ENCODE peak calls at places on chromosomes 7 and 10, in five cellular contexts. B is adrenal gland, P is gastrocnemius medialis, M is vagina, H is IMR-90. F is an unnamed sample. For H3K27me3, the result is how much of the 10 kb centered on the place peaks cover.

GRCh38 chr7:22364023-22364422 is 7.1 kb upstream of the RAPGEF5 start:
- DNase-seq in P (no peak), B (no peak), M (no peak), H (no peak), F (no peak)

GRCh38 chr10:18859659-18860058 is 188.9 kb upstream of the MALRD1 start:
- DNase-seq in M (no peak), P (no peak), H (no peak), B (no peak), F (no peak)

GRCh38 chr7:13016633-13017324 is 329.3 kb downstream of the ARL4A start:
- DNase-seq in P (no peak), H (peak), B (no peak), M (no peak), F (no peak)

GRCh38 chr10:101686133-101686925 is 8.6 kb downstream of the FBXW4 start:
- DNase-seq in B (no peak), M (no peak), P (no peak), H (peak), F (no peak)

GRCh38 chr10:17984056-17984455 is 32.3 kb downstream of the SLC39A12 start:
- DNase-seq in H (peak), B (no peak), M (no peak), P (no peak), F (no peak)

GRCh38 chr7:55245271-55245723 is 119.8 kb upstream of the LANCL2 start:
- DNase-seq in M (no peak), P (peak), B (no peak), H (peak), F (no peak)

GRCh38 chr7:111083423-111083822 is 7.5 kb upstream of the LRRN3 start:
- DNase-seq in B (no peak), H (peak), M (no peak), P (no peak), F (no peak)

GRCh38 chr10:16570731-16571130 is 49.1 kb upstream of the C1QL3 start:
- DNase-seq in P (no peak), H (no peak), B (no peak), M (no peak), F (no peak)

GRCh38 chr7:1918063-1918645 is 248.1 kb downstream of the ELFN1 start:
- DNase-seq in P (no peak), H (no peak), M (no peak), B (no peak), F (no peak)

GRCh38 chr7:97027427-97028234 is 3.0 kb upstream of the DLX5 start:
- DNase-seq in P (peak), M (no peak), B (peak), H (peak), F (peak)

GRCh38 chr7:7183061-7183832 is 903 bp downstream of the C1GALT1 start:
- DNase-seq in P (no peak), H (no peak), B (peak), M (no peak), F (peak)

GRCh38 chr10:5915451-5915850 is 25.4 kb downstream of the FBH1 start:
- DNase-seq in M (no peak), H (no peak), P (no peak), B (no peak), F (no peak)

GRCh38 chr10:18472977-18473376 is 178.4 kb downstream of the NSUN6 start:
- DNase-seq in P (no peak), M (no peak), B (peak), H (no peak), F (no peak)

GRCh38 chr10:76429331-76429625 is 997.9 kb downstream of the LRMDA start:
- DNase-seq in P (no peak), H (no peak), M (no peak), B (no peak), F (no peak)

GRCh38 chr10:58775960-58776574 is 263.4 kb downstream of the BICC1 start:
- DNase-seq in H (peak), M (no peak), P (peak), B (no peak), F (peak)

GRCh38 chr7:98852826-98853225 is 17.0 kb downstream of the TMEM130 start:
- DNase-seq in H (peak), P (no peak), M (no peak), B (no peak), F (no peak)

GRCh38 chr7:124443762-124444161 is 321.8 kb downstream of the GPR37 start:
- DNase-seq in M (no peak), B (no peak), P (no peak), H (no peak), F (no peak)

GRCh38 chr10:112502536-112502935 is 55.5 kb downstream of the VTI1A start:
- DNase-seq in H (no peak), P (no peak), B (no peak), M (no peak), F (no peak)

DNA sequence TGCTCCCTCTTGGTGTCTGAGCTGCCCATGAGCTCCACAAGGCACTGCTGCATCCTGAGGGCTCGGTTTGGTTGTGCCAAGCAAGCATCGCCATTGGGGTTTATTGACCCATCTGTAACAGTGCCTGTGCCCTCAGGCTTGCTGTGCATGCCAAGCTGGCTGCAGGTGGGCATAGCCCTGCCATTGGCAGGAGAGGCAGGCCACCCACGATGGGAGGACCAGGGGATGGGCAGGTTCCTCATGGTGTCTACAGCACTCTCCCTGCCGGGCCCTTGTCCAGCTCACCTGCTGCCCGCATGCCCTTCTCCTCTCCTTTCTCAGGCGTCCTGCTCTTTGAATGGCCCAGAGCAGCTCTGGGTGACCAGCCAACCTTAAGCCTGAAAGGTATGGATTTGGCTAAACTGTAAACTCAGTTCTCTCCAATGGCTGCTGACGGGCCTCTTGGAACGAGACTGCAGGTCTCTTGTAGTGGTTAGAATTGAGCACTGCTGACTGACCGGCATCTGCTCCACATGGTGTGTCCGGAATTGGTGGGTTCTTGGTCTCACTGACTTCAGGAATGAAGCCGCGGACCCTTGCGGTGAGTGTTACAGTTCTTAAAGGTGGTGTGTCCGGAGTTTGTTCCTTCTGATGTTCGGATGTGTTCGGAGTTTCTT is 17.6 kb downstream of the AKR1E2 start:
- DNase-seq in H (no peak), M (no peak), B (no peak), P (no peak), F (no peak)
- H3K27me3 ChIP-seq in H (under half), M (under half), B (under half), P (under half), F (under half)

DNA sequence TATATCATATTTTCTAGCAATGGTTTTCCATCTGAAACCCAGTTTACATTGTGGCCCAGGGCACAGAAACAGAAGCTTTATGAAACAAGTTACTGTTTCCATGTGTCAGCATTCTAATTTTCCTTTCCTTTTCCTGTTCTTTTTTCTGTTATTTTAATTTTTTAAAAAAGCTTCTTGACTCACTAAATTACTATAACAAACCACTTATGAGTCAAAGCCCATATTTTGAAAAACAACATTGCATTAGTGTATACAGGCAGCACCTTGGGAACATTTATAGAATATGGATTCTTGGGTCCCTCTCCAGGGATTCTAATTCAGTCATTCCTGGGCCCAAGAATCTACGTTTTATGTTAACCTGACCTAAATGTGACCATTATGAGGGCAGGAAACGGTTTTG is 310.9 kb downstream of the RNLS start:
- DNase-seq in P (no peak), H (peak), M (no peak), B (no peak), F (no peak)
- TF ChIP-seq CTCF in P (no peak), H (no peak), M (no peak), B (no peak), F (no peak)

GRCh38 chr7:100604976-100605911 is 3.1 kb downstream of the PCOLCE start:
- DNase-seq in B (peak), P (no peak), M (no peak), H (no peak), F (peak)
- TF ChIP-seq POLR2A in B (no peak), P (no peak), M (no peak), H (no peak), F (peak)

GRCh38 chr7:154610903-154611302 is 392.0 kb downstream of the PAXIP1 start:
- DNase-seq in H (no peak), B (no peak), M (no peak), P (no peak), F (no peak)
- H3K27me3 ChIP-seq in H (under half), B (under half), M (under half), P (under half), F (under half)

GRCh38 chr10:131570716-131571307 is 259.3 kb upstream of the TCERG1L start:
- DNase-seq in H (no peak), M (peak), B (no peak), P (no peak), F (no peak)

GRCh38 chr10:131571346-131571745 is 259.8 kb upstream of the TCERG1L start:
- DNase-seq in B (no peak), H (no peak), M (peak), P (no peak), F (no peak)

GRCh38 chr10:131568866-131569265 is 257.3 kb upstream of the TCERG1L start:
- DNase-seq in P (no peak), H (no peak), M (peak), B (no peak), F (no peak)

GRCh38 chr10:131571845-131572244 is 260.3 kb upstream of the TCERG1L start:
- DNase-seq in H (no peak), B (no peak), M (peak), P (no peak), F (no peak)

DNA sequence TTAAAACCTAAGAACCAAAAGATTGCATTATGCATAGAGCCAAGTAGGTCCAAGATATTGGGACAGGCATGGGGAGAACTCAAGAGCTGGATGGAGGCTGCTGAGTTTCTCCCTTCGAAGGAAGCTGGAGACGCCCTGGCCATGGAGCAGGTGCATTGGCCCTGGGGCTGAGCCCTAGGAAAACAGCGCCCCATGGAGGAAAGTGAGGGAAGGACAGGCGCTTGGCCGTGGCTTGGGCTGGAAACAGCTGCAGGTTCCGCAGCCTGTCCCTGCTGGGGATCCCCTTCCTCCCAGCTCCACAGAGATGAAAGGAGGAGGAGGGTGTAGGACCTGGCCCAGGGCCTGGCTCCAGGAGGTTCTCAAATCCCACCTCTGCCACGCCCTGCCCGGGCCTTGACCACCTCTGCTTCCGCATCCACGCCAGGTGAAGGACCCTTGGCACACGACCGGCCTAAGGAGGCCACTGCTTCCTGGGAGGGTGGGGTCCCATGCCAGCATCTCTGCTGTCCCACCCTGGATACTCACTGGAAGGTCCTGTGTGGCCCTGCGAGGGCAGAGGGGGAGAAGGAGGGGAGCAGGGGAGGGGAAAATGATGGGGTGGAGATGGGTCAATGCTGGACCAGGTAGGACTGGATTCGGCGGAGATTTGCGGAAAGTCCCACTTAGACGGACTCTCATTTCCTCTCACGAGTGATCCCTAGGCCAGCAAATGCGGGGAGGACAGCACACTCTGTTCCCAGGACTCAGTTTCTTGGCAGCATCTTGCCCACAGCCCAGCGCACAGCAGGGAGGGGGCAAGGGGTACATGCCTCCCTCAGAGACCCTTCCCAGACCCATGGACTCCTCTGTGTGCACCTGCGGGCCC is 258.6 kb upstream of the TCERG1L start:
- DNase-seq in H (no peak), B (no peak), P (no peak), M (peak), F (no peak)
- TF ChIP-seq CTCF in H (no peak), B (peak), P (no peak), M (no peak), F (no peak)

GRCh38 chr7:74183653-74184450 is 9.7 kb downstream of the EIF4H start:
- DNase-seq in P (no peak), B (no peak), M (no peak), H (no peak), F (no peak)

GRCh38 chr7:74182453-74183090 is 8.4 kb downstream of the EIF4H start:
- DNase-seq in M (no peak), B (no peak), H (no peak), P (peak), F (no peak)

GRCh38 chr7:74185016-74185415 is 10.9 kb downstream of the EIF4H start:
- DNase-seq in B (no peak), M (no peak), H (no peak), P (no peak), F (no peak)

GRCh38 chr7:74181821-74182220 is 7.7 kb downstream of the EIF4H start:
- DNase-seq in B (no peak), M (no peak), H (no peak), P (peak), F (no peak)

GRCh38 chr7:74183142-74183541 is 9.0 kb downstream of the EIF4H start:
- DNase-seq in B (no peak), H (no peak), P (no peak), M (no peak), F (no peak)
- TF ChIP-seq POLR2A in B (no peak), H (no peak), P (no peak), M (no peak), F (no peak)

F was measured in uterus.